ENCODE peak calls at places on chromosomes 11 and 22, in ten cellular contexts. V is heart left ventricle, O is cardiac muscle cell, L is A549, Q is neural progenitor cell, Y is body of pancreas, N is brain microvascular endothelial cell, X is endothelial cell of umbilical vein, S is spleen, P is AG04450. M is an unnamed sample.
A peak's percentile ranks its signal among the peaks of the same experiment; 100 is the strongest.

GRCh38 chr11:132563050-132563449 is 969.3 kb downstream of the OPCML start:
- DNase-seq in L (no peak), X (no peak), V (no peak), Y (no peak), P (no peak), S (no peak), O (no peak), Q (no peak), N (no peak), M (no peak)

GRCh38 chr11:36431429-36432092 is 78.5 kb downstream of the TRAF6 start:
- DNase-seq in P (peak; percentile 95), Y (peak; percentile 59), N (peak; percentile 98), O (no peak), L (peak; percentile 86), Q (peak; percentile 10), X (peak; percentile 78), V (no peak), S (no peak), M (peak; percentile 92)

GRCh38 chr11:76805206-76805913 is 22.2 kb downstream of the TSKU start:
- DNase-seq in S (peak; percentile 43), X (no peak), O (no peak), L (peak; percentile 75), P (no peak), V (peak; percentile 19), Y (no peak), Q (no peak), N (no peak), M (no peak)

GRCh38 chr22:39169797-39170466 is 17.5 kb upstream of the CBX7 start:
- DNase-seq in O (no peak), S (no peak), X (no peak), Q (no peak), L (no peak), Y (no peak), N (no peak), P (no peak), V (no peak), M (no peak)

GRCh38 chr11:76215946-76216345 is 9.6 kb upstream of the WNT11 start:
- DNase-seq in N (peak; percentile 57), Y (no peak), S (no peak), Q (no peak), P (no peak), O (no peak), V (no peak), L (no peak), X (no peak), M (no peak)

GRCh38 chr11:102935514-102935913 is 20.0 kb downstream of the MMP13 start:
- DNase-seq in V (no peak), Q (no peak), P (no peak), O (no peak), X (no peak), Y (no peak), S (no peak), N (no peak), L (no peak), M (no peak)

GRCh38 chr22:43227231-43227630 is 40.3 kb upstream of the TTLL12 start:
- DNase-seq in X (no peak), S (no peak), Y (no peak), P (no peak), O (no peak), N (peak; percentile 31), L (no peak), Q (no peak), V (no peak), M (no peak)

GRCh38 chr22:23408321-23408720 is 171.8 kb downstream of the IGLL1 start:
- DNase-seq in S (no peak), L (no peak), Q (no peak), O (no peak), X (no peak), Y (no peak), N (no peak), P (no peak), V (no peak), M (no peak)

GRCh38 chr22:39543095-39543494 is 10.5 kb upstream of the RPS19BP1 start:
- DNase-seq in N (no peak), S (no peak), O (peak; percentile 68), L (peak; percentile 35), X (no peak), Y (no peak), P (no peak), Q (peak; percentile 79), V (no peak), M (no peak)

GRCh38 chr22:49575703-49576081 is 252.0 kb downstream of the BRD1 start:
- DNase-seq in X (no peak), L (no peak), O (no peak), V (no peak), P (no peak), S (peak; percentile 70), Y (no peak), Q (no peak), N (no peak), M (peak; percentile 54)

GRCh38 chr11:120344302-120345004 is 8.2 kb downstream of the ARHGEF12 start:
- DNase-seq in Q (no peak), Y (no peak), L (no peak), X (no peak), S (no peak), P (no peak), V (no peak), N (peak; percentile 53), O (no peak), M (no peak)

DNA sequence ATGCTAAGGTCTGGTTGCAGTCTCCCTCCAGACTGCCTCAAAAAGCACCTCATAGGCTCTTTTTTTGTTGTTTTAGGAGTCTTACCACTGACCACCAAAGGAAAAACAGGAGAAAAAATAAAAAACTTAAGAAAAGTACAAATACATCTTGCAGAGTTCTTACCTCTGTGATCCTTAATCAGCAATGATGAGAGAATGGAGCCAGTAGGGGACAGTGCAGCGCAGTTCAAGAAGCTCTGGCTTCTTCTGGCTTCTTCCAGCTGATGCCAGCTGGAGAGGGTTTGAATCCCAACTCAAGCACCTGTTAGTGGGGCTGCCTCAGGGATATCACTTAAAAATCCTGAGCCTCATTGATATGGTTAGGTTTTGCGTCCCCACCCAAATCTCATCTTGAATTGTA is 223.3 kb upstream of the ISX start:
- DNase-seq in X (no peak), S (no peak), O (no peak), N (no peak), Y (no peak), P (no peak), L (no peak), V (no peak), Q (peak; percentile 29), M (no peak)
- TF ChIP-seq CTCF in X (no peak), S (no peak), O (no peak), N (peak; percentile 23), Y (no peak), P (no peak), L (no peak), V (no peak), Q (peak; percentile 41), M (no peak)

DNA sequence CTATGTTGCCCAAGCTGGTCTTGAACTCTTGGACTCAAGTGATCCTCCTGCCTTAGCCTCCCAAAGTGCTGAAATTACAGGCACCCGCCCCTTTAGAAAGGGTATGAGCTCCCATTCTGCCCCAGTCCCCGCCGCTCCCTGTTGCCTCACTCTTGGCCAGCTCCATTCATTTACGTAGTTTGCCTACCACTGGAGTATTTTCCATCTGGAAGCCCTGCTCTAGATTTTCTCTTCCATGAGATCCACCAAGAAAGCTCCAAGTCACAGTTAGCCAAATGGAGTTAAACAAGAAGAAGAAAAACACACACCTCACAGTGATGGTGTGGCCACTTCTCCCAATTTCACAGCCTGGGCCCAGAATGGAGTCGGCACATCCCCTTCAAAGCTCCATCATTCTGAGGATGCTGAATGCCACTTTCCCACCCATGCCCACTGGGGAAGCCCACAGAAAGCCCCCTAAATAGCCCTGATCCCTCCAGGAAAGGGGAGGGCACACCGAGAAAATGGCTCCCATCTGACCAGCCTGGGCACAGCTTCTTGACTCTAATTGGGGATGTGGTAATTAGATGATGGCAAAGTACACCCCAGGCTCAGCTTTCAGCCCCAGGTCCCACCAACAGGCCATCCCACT is 381.3 kb downstream of the MN1 start:
- DNase-seq in N (no peak), X (no peak), V (no peak), O (no peak), S (peak; percentile 29), L (no peak), Q (no peak), P (no peak), Y (no peak), M (no peak)
- H3K27ac ChIP-seq in N (peak overlapping the region; percentile 79), X (peak overlapping the region; percentile 97), V (no peak overlapping the region), O (no peak overlapping the region), S (no peak overlapping the region), L (peak overlapping the region; percentile 75), Q (no peak overlapping the region), P (peak overlapping the region; percentile 80), Y (peak overlapping the region; percentile 45), M (peak overlapping the region; percentile 81)

GRCh38 chr11:69641681-69642548 is 959 bp downstream of the CCND1 start:
- DNase-seq in N (no peak), S (peak; percentile 79), Y (no peak), L (no peak), O (no peak), Q (peak; percentile 35), V (no peak), X (peak; percentile 18), P (no peak), M (peak; percentile 48)

GRCh38 chr11:69639843-69640242 is 1.1 kb upstream of the CCND1 start:
- DNase-seq in S (no peak), V (no peak), L (no peak), Y (no peak), O (no peak), X (no peak), Q (no peak), N (no peak), P (no peak), M (no peak)

GRCh38 chr11:69642549-69642912 is 1.6 kb downstream of the CCND1 start:
- DNase-seq in V (peak; percentile 57), Q (peak; percentile 60), N (no peak), O (peak; percentile 34), S (peak; percentile 90), P (no peak), L (no peak), Y (no peak), X (peak; percentile 12), M (peak; percentile 38)

GRCh38 chr11:69640260-69640994 is 529 bp upstream of the CCND1 start:
- DNase-seq in P (no peak), X (peak; percentile 47), S (peak; percentile 81), V (peak; percentile 59), N (no peak), L (peak; percentile 45), Q (peak; percentile 48), O (no peak), Y (peak; percentile 29), M (peak; percentile 45)

DNA sequence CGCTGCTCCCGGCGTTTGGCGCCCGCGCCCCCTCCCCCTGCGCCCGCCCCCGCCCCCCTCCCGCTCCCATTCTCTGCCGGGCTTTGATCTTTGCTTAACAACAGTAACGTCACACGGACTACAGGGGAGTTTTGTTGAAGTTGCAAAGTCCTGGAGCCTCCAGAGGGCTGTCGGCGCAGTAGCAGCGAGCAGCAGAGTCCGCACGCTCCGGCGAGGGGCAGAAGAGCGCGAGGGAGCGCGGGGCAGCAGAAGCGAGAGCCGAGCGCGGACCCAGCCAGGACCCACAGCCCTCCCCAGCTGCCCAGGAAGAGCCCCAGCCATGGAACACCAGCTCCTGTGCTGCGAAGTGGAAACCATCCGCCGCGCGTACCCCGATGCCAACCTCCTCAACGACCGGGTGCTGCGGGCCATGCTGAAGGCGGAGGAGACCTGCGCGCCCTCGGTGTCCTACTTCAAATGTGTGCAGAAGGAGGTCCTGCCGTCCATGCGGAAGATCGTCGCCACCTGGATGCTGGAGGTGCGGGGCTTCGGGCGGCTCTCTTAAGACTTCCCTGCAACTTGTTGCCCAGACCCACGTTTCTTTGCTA is at the start of gene CCND1:
- DNase-seq in V (peak; percentile 84), Y (peak; percentile 74), X (peak; percentile 84), L (peak; percentile 95), O (peak; percentile 88), N (peak; percentile 90), S (peak; percentile 87), Q (peak; percentile 96), P (peak; percentile 86), M (peak; percentile 76)
- TF ChIP-seq CTCF in V (no peak), Y (no peak), X (no peak), L (no peak), O (peak; percentile 25), N (peak; percentile 52), S (no peak), Q (peak; percentile 25), P (peak; percentile 46), M (no peak)

GRCh38 chr11:65488273-65489058 is 10.4 kb upstream of the MALAT1 start:
- DNase-seq in S (no peak), P (no peak), N (peak; percentile 68), L (peak; percentile 66), Y (no peak), V (no peak), X (peak; percentile 46), Q (no peak), O (no peak), M (no peak)
- H3K27ac ChIP-seq in S (peak overlapping the region; percentile 60), P (peak overlapping the region; percentile 99), N (peak overlapping the region; percentile 99), L (peak overlapping the region; percentile 98), Y (peak overlapping the region; percentile 98), V (peak overlapping the region; percentile 100), X (peak overlapping the region; percentile 81), Q (peak overlapping the region; percentile 91), O (peak overlapping the region; percentile 100), M (peak overlapping the region; percentile 99)